ENCODE peak calls at places on chromosomes 5 and 9, in four cellular contexts. One of them, this sample, is unnamed.

GRCh38 chr9:136900988-136901515 is 14.7 kb downstream of the TRAF2 start:
- DNase-seq in NCI-H1092 treated with DMSO at 0.1 percent for 48 hours: no peak
- DNase-seq in cerebellar cortex: no peak
- DNase-seq in H7: no peak
- DNase-seq in this sample: no peak

GRCh38 chr9:88106492-88106891 is 31.8 kb downstream of the SPATA31C2 start:
- DNase-seq in NCI-H1092 treated with DMSO at 0.1 percent for 48 hours: peak; percentile 5
- DNase-seq in cerebellar cortex: peak; percentile 23
- DNase-seq in H7: no peak
- DNase-seq in this sample: peak; percentile 7

GRCh38 chr5:72847439-72847838 is 31.0 kb downstream of the TNPO1 start:
- DNase-seq in NCI-H1092 treated with DMSO at 0.1 percent for 48 hours: no peak
- DNase-seq in cerebellar cortex: no peak
- DNase-seq in H7: no peak
- DNase-seq in this sample: no peak

GRCh38 chr9:83299556-83299955 is 236.6 kb upstream of the RASEF start:
- DNase-seq in NCI-H1092 treated with DMSO at 0.1 percent for 48 hours: no peak
- DNase-seq in cerebellar cortex: no peak
- DNase-seq in H7: no peak
- DNase-seq in this sample: no peak

GRCh38 chr5:149845601-149846000 is 99.0 kb downstream of the PDE6A start:
- DNase-seq in NCI-H1092 treated with DMSO at 0.1 percent for 48 hours: no peak
- DNase-seq in cerebellar cortex: no peak
- DNase-seq in H7: no peak
- DNase-seq in this sample: no peak

GRCh38 chr9:35844628-35845301 is 15.7 kb downstream of the TMEM8B start:
- DNase-seq in NCI-H1092 treated with DMSO at 0.1 percent for 48 hours: no peak
- DNase-seq in cerebellar cortex: no peak
- DNase-seq in H7: peak; percentile 64
- DNase-seq in this sample: no peak

GRCh38 chr9:14343948-14344547 is 30.1 kb upstream of the NFIB start:
- DNase-seq in NCI-H1092 treated with DMSO at 0.1 percent for 48 hours: no peak
- DNase-seq in cerebellar cortex: peak; percentile 64
- DNase-seq in H7: peak; percentile 49
- DNase-seq in this sample: no peak

GRCh38 chr9:84874583-84874982 is 205.1 kb downstream of the NTRK2 start:
- DNase-seq in NCI-H1092 treated with DMSO at 0.1 percent for 48 hours: no peak
- DNase-seq in cerebellar cortex: no peak
- DNase-seq in H7: no peak
- DNase-seq in this sample: no peak

GRCh38 chr5:122790354-122791123 is 15.7 kb downstream of the SNX2 start:
- DNase-seq in NCI-H1092 treated with DMSO at 0.1 percent for 48 hours: no peak
- DNase-seq in cerebellar cortex: no peak
- DNase-seq in H7: no peak
- DNase-seq in this sample: no peak

GRCh38 chr5:177609076-177610059 is 9.4 kb downstream of the B4GALT7 start:
- DNase-seq in NCI-H1092 treated with DMSO at 0.1 percent for 48 hours: no peak
- DNase-seq in cerebellar cortex: no peak
- DNase-seq in H7: peak; percentile 20
- DNase-seq in this sample: no peak

GRCh38 chr9:13750061-13750460 is 470.6 kb upstream of the MPDZ start:
- DNase-seq in NCI-H1092 treated with DMSO at 0.1 percent for 48 hours: no peak
- DNase-seq in cerebellar cortex: no peak
- DNase-seq in H7: no peak
- DNase-seq in this sample: no peak

GRCh38 chr5:72298711-72299110 is 21.3 kb downstream of the MRPS27 start:
- DNase-seq in NCI-H1092 treated with DMSO at 0.1 percent for 48 hours: no peak
- DNase-seq in cerebellar cortex: no peak
- DNase-seq in H7: no peak
- DNase-seq in this sample: no peak

GRCh38 chr9:110125207-110125751 is 82.7 kb downstream of the C9orf152 start:
- DNase-seq in NCI-H1092 treated with DMSO at 0.1 percent for 48 hours: no peak
- DNase-seq in cerebellar cortex: no peak
- DNase-seq in H7: peak; percentile 71
- DNase-seq in this sample: no peak

GRCh38 chr9:33041459-33042188 is 16.6 kb downstream of the DNAJA1 start:
- DNase-seq in NCI-H1092 treated with DMSO at 0.1 percent for 48 hours: no peak
- DNase-seq in cerebellar cortex: no peak
- DNase-seq in H7: no peak
- DNase-seq in this sample: no peak

GRCh38 chr5:9782806-9783560 is 152.8 kb upstream of the TAS2R1 start:
- DNase-seq in NCI-H1092 treated with DMSO at 0.1 percent for 48 hours: no peak
- DNase-seq in cerebellar cortex: no peak
- DNase-seq in H7: peak; percentile 22
- DNase-seq in this sample: no peak

GRCh38 chr9:21070171-21070571 is 7.6 kb downstream of the IFNB1 start:
- DNase-seq in NCI-H1092 treated with DMSO at 0.1 percent for 48 hours: no peak
- DNase-seq in cerebellar cortex: peak; percentile 59
- DNase-seq in H7: no peak
- DNase-seq in this sample: no peak

GRCh38 chr5:38532165-38532669 is 24.2 kb downstream of the LIFR start:
- DNase-seq in NCI-H1092 treated with DMSO at 0.1 percent for 48 hours: peak; percentile 87
- DNase-seq in cerebellar cortex: peak; percentile 41
- DNase-seq in H7: no peak
- DNase-seq in this sample: no peak

GRCh38 chr9:74724317-74724716 is 163.4 kb downstream of the TRPM6 start:
- DNase-seq in NCI-H1092 treated with DMSO at 0.1 percent for 48 hours: no peak
- DNase-seq in cerebellar cortex: no peak
- DNase-seq in H7: no peak
- DNase-seq in this sample: no peak

GRCh38 chr9:5818424-5819142 is 14.3 kb downstream of the ERMP1 start:
- DNase-seq in NCI-H1092 treated with DMSO at 0.1 percent for 48 hours: no peak
- DNase-seq in cerebellar cortex: no peak
- DNase-seq in H7: no peak
- DNase-seq in this sample: no peak

GRCh38 chr9:128081052-128081451 is 13.0 kb downstream of the SLC25A25 start:
- DNase-seq in NCI-H1092 treated with DMSO at 0.1 percent for 48 hours: no peak
- DNase-seq in cerebellar cortex: no peak
- DNase-seq in H7: peak; percentile 53
- DNase-seq in this sample: no peak

GRCh38 chr9:22141906-22142305 is 132.8 kb upstream of the CDKN2B start:
- DNase-seq in NCI-H1092 treated with DMSO at 0.1 percent for 48 hours: no peak
- DNase-seq in cerebellar cortex: no peak
- DNase-seq in H7: no peak
- DNase-seq in this sample: no peak

GRCh38 chr5:23169660-23170416 is 316.7 kb upstream of the CDH12 start:
- DNase-seq in NCI-H1092 treated with DMSO at 0.1 percent for 48 hours: no peak
- DNase-seq in cerebellar cortex: no peak
- DNase-seq in H7: peak; percentile 18
- DNase-seq in this sample: no peak

GRCh38 chr9:26296910-26297309 is 595.7 kb downstream of the CAAP1 start:
- DNase-seq in NCI-H1092 treated with DMSO at 0.1 percent for 48 hours: no peak
- DNase-seq in cerebellar cortex: no peak
- DNase-seq in H7: no peak
- DNase-seq in this sample: no peak

GRCh38 chr9:5846501-5846921 is 13.6 kb upstream of the ERMP1 start:
- DNase-seq in NCI-H1092 treated with DMSO at 0.1 percent for 48 hours: no peak
- DNase-seq in cerebellar cortex: no peak
- DNase-seq in H7: no peak
- DNase-seq in this sample: no peak

GRCh38 chr5:143456952-143457547 is 53.6 kb upstream of the NR3C1 start:
- DNase-seq in NCI-H1092 treated with DMSO at 0.1 percent for 48 hours: no peak
- DNase-seq in cerebellar cortex: no peak
- DNase-seq in H7: no peak
- DNase-seq in this sample: no peak

GRCh38 chr5:132411382-132411925 is 41.9 kb downstream of the SLC22A5 start:
- DNase-seq in NCI-H1092 treated with DMSO at 0.1 percent for 48 hours: no peak
- DNase-seq in cerebellar cortex: peak; percentile 52
- DNase-seq in H7: no peak
- DNase-seq in this sample: peak; percentile 14

GRCh38 chr9:115202181-115202580 is 84.2 kb upstream of the TNC start:
- DNase-seq in NCI-H1092 treated with DMSO at 0.1 percent for 48 hours: no peak
- DNase-seq in cerebellar cortex: no peak
- DNase-seq in H7: no peak
- DNase-seq in this sample: no peak

GRCh38 chr5:30650311-30650710 is 543.2 kb upstream of the CDH6 start:
- DNase-seq in NCI-H1092 treated with DMSO at 0.1 percent for 48 hours: no peak
- DNase-seq in cerebellar cortex: no peak
- DNase-seq in H7: peak; percentile 5
- DNase-seq in this sample: no peak

GRCh38 chr5:173204185-173204979 is 30.6 kb downstream of the NKX2-5 start:
- DNase-seq in NCI-H1092 treated with DMSO at 0.1 percent for 48 hours: no peak
- DNase-seq in cerebellar cortex: peak; percentile 17
- DNase-seq in H7: no peak
- DNase-seq in this sample: no peak